ENCODE peak calls at places on chromosomes 3 and 15, in seven cellular contexts. E is IMR-90, I is H9, V is neuronal stem cell, S is H1, G is mesendoderm, D is trophoblast cell. H is an unnamed sample.

GRCh38 chr3:142355692-142356091 is 92.1 kb downstream of the XRN1 start:
- DNase-seq in E (no peak), I (no peak), V (no peak), S (no peak), G (no peak), D (no peak), H (no peak)

GRCh38 chr3:122245513-122246174 is 62.2 kb downstream of the CASR start:
- DNase-seq in E (peak), I (no peak), V (no peak), S (no peak), G (no peak), D (no peak), H (peak)

GRCh38 chr3:165619077-165619476 is 218.1 kb downstream of the BCHE start:
- DNase-seq in E (no peak), I (no peak), V (no peak), S (no peak), G (no peak), D (no peak), H (no peak)

GRCh38 chr15:72818632-72819031 is 35.1 kb upstream of the ADPGK start:
- DNase-seq in E (no peak), I (no peak), V (no peak), S (no peak), G (no peak), D (no peak), H (no peak)

GRCh38 chr3:129593595-129594339 is 12.7 kb downstream of the PLXND1 start:
- DNase-seq in E (no peak), I (peak), V (no peak), S (peak), G (peak), D (no peak), H (peak)

GRCh38 chr3:31936661-31937060 is 44.4 kb downstream of the OSBPL10 start:
- DNase-seq in E (peak), I (no peak), V (no peak), S (no peak), G (peak), D (no peak), H (peak)

GRCh38 chr3:148861277-148861869 is 3.7 kb upstream of the CPA3 start:
- DNase-seq in E (peak), I (no peak), V (peak), S (no peak), G (peak), D (no peak), H (peak)

GRCh38 chr15:63186065-63186464 is 3.3 kb upstream of the RAB8B start:
- DNase-seq in E (peak), I (no peak), V (no peak), S (no peak), G (no peak), D (peak), H (peak)

GRCh38 chr3:63679181-63679580 is 26.7 kb downstream of the SNTN start:
- DNase-seq in E (no peak), I (no peak), V (no peak), S (no peak), G (no peak), D (no peak), H (no peak)

GRCh38 chr3:148238421-148238821 is 459.3 kb upstream of the AGTR1 start:
- DNase-seq in E (no peak), I (no peak), V (no peak), S (no peak), G (no peak), D (no peak), H (no peak)

GRCh38 chr15:27820232-27820631 is 278.9 kb downstream of the OCA2 start:
- DNase-seq in E (peak), I (no peak), V (no peak), S (no peak), G (peak), D (no peak), H (peak)

GRCh38 chr15:98725874-98726273 is 77.5 kb downstream of the IGF1R start:
- DNase-seq in E (no peak), I (no peak), V (no peak), S (no peak), G (no peak), D (no peak), H (no peak)

GRCh38 chr15:97037080-97037479 is 706.6 kb downstream of the NR2F2 start:
- DNase-seq in E (no peak), I (no peak), V (no peak), S (no peak), G (no peak), D (no peak), H (peak)

DNA sequence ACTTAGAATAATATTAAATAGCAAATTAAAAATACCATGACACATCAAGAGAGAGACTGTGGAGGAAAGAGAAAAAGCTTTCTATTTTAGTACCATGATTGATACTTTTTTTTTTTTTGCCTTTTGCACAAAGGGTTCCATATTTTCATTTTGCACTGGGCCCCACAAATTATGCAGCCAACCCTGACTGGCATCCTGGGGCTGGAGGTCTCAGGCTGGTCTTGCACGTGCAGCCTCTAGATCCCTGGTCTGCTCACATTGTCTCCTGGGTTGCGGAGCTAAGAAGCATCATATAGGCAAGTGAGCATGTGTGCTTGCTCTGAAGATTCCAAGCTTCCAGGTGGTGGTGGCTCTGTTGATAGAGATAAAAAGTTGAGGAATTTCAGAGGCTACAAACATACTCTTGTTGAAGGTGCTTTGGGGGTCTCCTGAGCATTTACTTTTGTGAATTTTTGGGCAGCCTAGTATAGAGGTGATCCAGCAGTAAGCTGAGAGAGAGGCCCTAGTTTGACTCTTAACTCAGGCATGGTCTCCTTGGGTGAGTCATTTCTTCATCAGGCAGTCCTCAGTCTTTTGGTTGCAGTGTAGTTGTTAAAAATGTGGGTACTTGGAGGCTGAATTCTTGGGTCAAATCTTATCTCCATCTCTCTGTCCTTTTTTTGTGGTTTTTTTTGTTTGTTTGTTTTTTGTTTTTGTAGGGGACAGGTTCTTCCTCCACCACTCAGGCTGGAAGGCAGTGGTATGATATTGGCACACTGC is 31.3 kb downstream of the SMAD3 start:
- DNase-seq in E (peak), I (no peak), V (no peak), S (no peak), G (no peak), D (no peak), H (peak)
- H3K18ac ChIP-seq in E (peak), I (no peak), V (no peak), S (no peak), G (no peak), D (no peak), H (no peak)

DNA sequence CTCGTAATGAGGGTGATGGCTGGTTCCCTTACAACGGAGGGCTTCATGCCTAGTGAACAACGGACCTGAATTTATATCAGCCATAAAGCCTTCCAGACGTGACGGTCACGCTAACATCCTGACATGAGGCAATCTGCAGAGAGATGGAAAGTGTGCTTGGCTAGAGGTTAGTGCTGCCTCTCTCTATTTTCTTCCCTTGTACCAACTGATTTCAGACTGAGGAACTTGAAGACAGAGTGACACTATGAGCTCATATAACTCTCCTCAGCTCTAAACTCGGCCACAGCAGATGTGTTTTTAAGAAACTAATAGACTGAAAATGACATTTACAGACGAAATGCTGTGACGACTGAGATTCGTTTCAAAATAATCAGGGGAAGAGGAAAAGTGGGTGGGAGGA is 122.4 kb downstream of the XXYLT1 start:
- DNase-seq in E (peak), I (no peak), V (no peak), S (no peak), G (no peak), D (no peak), H (peak)
- H3K9ac ChIP-seq in E (no peak), I (no peak), V (no peak), S (no peak), G (no peak), D (no peak), H (peak)

GRCh38 chr15:71295242-71296031 is 180.2 kb downstream of the THSD4 start:
- DNase-seq in E (peak), I (no peak), V (no peak), S (no peak), G (peak), D (peak), H (peak)

GRCh38 chr15:71296032-71296686 is 180.9 kb downstream of the THSD4 start:
- DNase-seq in E (peak), I (no peak), V (no peak), S (no peak), G (no peak), D (peak), H (peak)

GRCh38 chr15:71291723-71292122 is 176.5 kb downstream of the THSD4 start:
- DNase-seq in E (no peak), I (no peak), V (no peak), S (no peak), G (no peak), D (no peak), H (no peak)

GRCh38 chr15:71294251-71294635 is 179.0 kb downstream of the THSD4 start:
- DNase-seq in E (no peak), I (no peak), V (no peak), S (no peak), G (no peak), D (no peak), H (no peak)

DNA sequence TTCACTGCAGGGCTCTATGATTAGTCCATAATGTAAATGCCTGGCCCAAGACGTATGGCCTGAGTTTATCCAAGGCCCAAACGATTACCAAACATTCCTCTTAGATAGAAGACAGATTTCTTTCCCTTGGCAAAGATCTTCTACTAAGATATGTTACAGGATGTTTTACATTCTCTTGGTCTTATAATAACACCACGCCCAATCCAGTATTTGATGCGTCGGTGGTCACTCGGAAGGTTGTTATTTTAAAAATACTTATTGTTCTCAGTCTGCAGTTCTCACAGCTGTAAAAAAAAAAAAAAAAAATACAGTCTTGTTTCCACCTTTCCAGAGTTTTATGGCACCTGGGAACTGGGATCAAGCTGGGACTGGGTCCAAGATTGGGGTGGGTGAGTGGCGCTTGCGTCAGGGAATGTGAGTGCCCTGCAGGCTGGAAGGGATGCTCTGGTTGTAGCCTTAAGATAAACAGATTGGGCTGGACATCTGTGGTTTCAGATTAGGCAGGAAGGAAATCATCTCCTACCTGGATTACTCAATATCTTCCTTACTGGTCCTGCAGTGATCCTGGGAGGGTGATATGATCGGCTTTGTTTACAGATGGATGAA is 179.5 kb downstream of the THSD4 start:
- DNase-seq in E (peak), I (no peak), V (no peak), S (no peak), G (no peak), D (peak), H (peak)
- H3K18ac ChIP-seq in E (peak), I (no peak), V (no peak), S (no peak), G (no peak), D (no peak), H (peak)

GRCh38 chr15:40287968-40288367 is 5.1 kb upstream of the ANKRD63 start:
- DNase-seq in E (no peak), I (no peak), V (no peak), S (no peak), G (peak), D (no peak), H (no peak)
- H3K9ac ChIP-seq in E (no peak), I (no peak), V (no peak), S (no peak), G (no peak), D (no peak), H (no peak)

GRCh38 chr3:16482770-16483531 is 30.5 kb downstream of the RFTN1 start:
- DNase-seq in E (peak), I (peak), V (no peak), S (peak), G (peak), D (no peak), H (peak)
- H3K18ac ChIP-seq in E (peak), I (no peak), V (peak), S (no peak), G (no peak), D (no peak), H (peak)

GRCh38 chr3:187017511-187018230 is 87.3 kb downstream of the ST6GAL1 start:
- DNase-seq in E (no peak), I (no peak), V (no peak), S (peak), G (peak), D (no peak), H (no peak)

GRCh38 chr3:187019542-187020072 is 89.3 kb downstream of the ST6GAL1 start:
- DNase-seq in E (no peak), I (no peak), V (no peak), S (no peak), G (peak), D (no peak), H (no peak)

GRCh38 chr3:187022403-187023029 is 92.2 kb downstream of the ST6GAL1 start:
- DNase-seq in E (no peak), I (no peak), V (no peak), S (peak), G (peak), D (no peak), H (no peak)

GRCh38 chr3:187021748-187022402 is 91.5 kb downstream of the ST6GAL1 start:
- DNase-seq in E (no peak), I (no peak), V (no peak), S (peak), G (no peak), D (no peak), H (no peak)

DNA sequence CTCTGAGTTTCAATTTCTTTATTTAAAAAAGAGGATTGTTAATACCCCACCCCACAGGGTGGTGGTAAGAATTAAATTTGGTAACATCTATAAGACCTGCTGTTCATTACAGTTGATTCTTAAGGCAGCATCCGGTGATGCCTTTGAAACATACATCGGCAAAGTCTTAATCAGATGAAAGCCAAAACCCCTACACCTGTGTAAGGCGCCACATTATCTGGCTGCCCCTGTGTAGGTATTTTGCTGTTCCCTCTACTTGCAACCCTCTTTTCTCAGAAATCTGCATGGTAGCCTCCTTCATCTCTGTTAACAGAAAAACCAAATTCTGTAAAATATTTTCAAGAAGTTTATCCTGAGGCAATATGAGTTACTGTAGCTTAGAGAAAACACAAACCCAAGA is 90.0 kb downstream of the ST6GAL1 start:
- DNase-seq in E (no peak), I (no peak), V (no peak), S (peak), G (no peak), D (no peak), H (no peak)
- H3K9ac ChIP-seq in E (no peak), I (no peak), V (no peak), S (no peak), G (no peak), D (no peak), H (no peak)

DNA sequence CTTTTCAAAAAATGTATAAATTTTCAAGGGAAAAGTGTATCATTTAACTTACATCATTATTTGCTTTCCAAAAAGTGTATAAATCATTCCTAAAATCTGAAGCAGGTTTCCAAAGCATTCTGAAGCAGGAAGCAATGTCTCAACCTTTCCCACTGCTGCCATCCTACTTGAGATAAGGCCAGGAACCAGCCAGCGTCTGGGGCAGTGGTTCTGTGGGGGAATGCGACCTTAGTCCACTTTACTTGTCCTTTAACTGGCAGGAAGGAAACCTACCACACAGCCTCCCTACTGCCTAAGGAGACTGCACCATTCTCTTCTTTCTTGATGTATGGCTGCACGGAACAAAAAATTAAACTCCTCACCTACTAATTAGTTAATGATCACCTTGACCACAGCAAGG is 3.7 kb downstream of the SORD start:
- DNase-seq in E (no peak), I (no peak), V (no peak), S (no peak), G (peak), D (no peak), H (no peak)
- H3K18ac ChIP-seq in E (no peak), I (no peak), V (no peak), S (no peak), G (no peak), D (no peak), H (no peak)

GRCh38 chr15:88543065-88543776 is 3.3 kb downstream of the DET1 start:
- DNase-seq in E (peak), I (no peak), V (no peak), S (no peak), G (peak), D (no peak), H (peak)
- H3K9ac ChIP-seq in E (no peak), I (no peak), V (no peak), S (no peak), G (no peak), D (no peak), H (no peak)

GRCh38 chr3:123337226-123337625 is 111.7 kb downstream of the ADCY5 start:
- DNase-seq in E (no peak), I (no peak), V (no peak), S (no peak), G (no peak), D (no peak), H (no peak)
- H3K18ac ChIP-seq in E (no peak), I (no peak), V (no peak), S (no peak), G (no peak), D (no peak), H (no peak)

DNA sequence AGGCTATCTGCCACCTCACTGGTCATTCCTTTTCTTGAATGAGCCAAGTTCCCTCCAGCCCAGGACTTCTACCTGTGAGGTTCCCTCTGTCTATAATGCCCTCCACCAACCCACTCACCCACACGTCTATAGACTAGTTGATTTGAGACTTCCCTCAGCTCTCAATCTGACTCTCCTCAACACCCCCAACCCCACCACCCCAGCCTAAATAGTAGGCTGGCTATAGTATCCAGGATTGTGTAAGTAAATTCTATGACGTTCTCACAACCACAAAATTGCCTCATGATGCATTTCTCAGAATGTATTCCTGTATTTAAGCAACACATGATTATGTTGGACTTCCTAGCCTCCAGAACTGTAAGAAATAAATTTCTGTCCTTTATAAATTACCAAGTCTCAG is 2.2 kb downstream of the PLSCR1 start:
- DNase-seq in E (peak), I (no peak), V (no peak), S (no peak), G (no peak), D (peak), H (peak)
- H3K9ac ChIP-seq in E (no peak), I (no peak), V (no peak), S (no peak), G (peak), D (no peak), H (peak)

H was measured in mesenchymal stem cell.